ENCODE peak calls at places on chromosomes 12 and 14, in ten cellular contexts. One of them, this sample, is unnamed.
A peak's percentile ranks its signal among the peaks of the same experiment; 100 is the strongest.

GRCh38 chr12:70557583-70558263 is 79.5 kb downstream of the PTPRB start:
- DNase-seq in endothelial cell of umbilical vein: no peak
- DNase-seq in sigmoid colon: no peak
- DNase-seq in breast epithelium: no peak
- DNase-seq in K562: no peak
- DNase-seq in HCT116: no peak
- DNase-seq in transverse colon: no peak
- DNase-seq in stomach: no peak
- DNase-seq in suprapubic skin: no peak
- DNase-seq in prostate gland: no peak
- DNase-seq in this sample: no peak

GRCh38 chr12:40762072-40762471 is 69.8 kb downstream of the CNTN1 start:
- DNase-seq in HCT116: no peak
- DNase-seq in stomach: no peak
- DNase-seq in endothelial cell of umbilical vein: no peak
- DNase-seq in K562: no peak
- DNase-seq in transverse colon: no peak
- DNase-seq in prostate gland: no peak
- DNase-seq in breast epithelium: no peak
- DNase-seq in suprapubic skin: no peak
- DNase-seq in sigmoid colon: no peak
- DNase-seq in this sample: no peak

GRCh38 chr12:22709292-22709691 is 84.3 kb downstream of the ETNK1 start:
- DNase-seq in prostate gland: no peak
- DNase-seq in transverse colon: no peak
- DNase-seq in HCT116: peak; percentile 26
- DNase-seq in suprapubic skin: no peak
- DNase-seq in stomach: no peak
- DNase-seq in endothelial cell of umbilical vein: peak; percentile 12
- DNase-seq in K562: peak; percentile 32
- DNase-seq in breast epithelium: no peak
- DNase-seq in sigmoid colon: no peak
- DNase-seq in this sample: no peak

GRCh38 chr12:47417146-47417545 is 288.7 kb downstream of the RPAP3 start:
- DNase-seq in endothelial cell of umbilical vein: no peak
- DNase-seq in breast epithelium: no peak
- DNase-seq in prostate gland: peak; percentile 27
- DNase-seq in sigmoid colon: no peak
- DNase-seq in stomach: no peak
- DNase-seq in HCT116: no peak
- DNase-seq in suprapubic skin: no peak
- DNase-seq in K562: no peak
- DNase-seq in transverse colon: no peak
- DNase-seq in this sample: no peak

GRCh38 chr12:44875954-44876553 is at the start of gene NELL2:
- DNase-seq in HCT116: no peak
- DNase-seq in transverse colon: peak; percentile 51
- DNase-seq in stomach: no peak
- DNase-seq in K562: peak; percentile 59
- DNase-seq in sigmoid colon: no peak
- DNase-seq in endothelial cell of umbilical vein: peak; percentile 8
- DNase-seq in breast epithelium: no peak
- DNase-seq in suprapubic skin: no peak
- DNase-seq in prostate gland: peak; percentile 40
- DNase-seq in this sample: peak; percentile 75

GRCh38 chr14:100083706-100084105 is 18.5 kb downstream of the EVL start:
- DNase-seq in breast epithelium: no peak
- DNase-seq in suprapubic skin: no peak
- DNase-seq in stomach: no peak
- DNase-seq in prostate gland: no peak
- DNase-seq in K562: no peak
- DNase-seq in sigmoid colon: no peak
- DNase-seq in HCT116: no peak
- DNase-seq in endothelial cell of umbilical vein: no peak
- DNase-seq in transverse colon: no peak
- DNase-seq in this sample: no peak

GRCh38 chr12:14774944-14775651 is 28.2 kb downstream of the WBP11 start:
- DNase-seq in prostate gland: peak; percentile 53
- DNase-seq in breast epithelium: peak; percentile 57
- DNase-seq in endothelial cell of umbilical vein: peak; percentile 73
- DNase-seq in K562: no peak
- DNase-seq in HCT116: no peak
- DNase-seq in suprapubic skin: peak; percentile 81
- DNase-seq in transverse colon: peak; percentile 59
- DNase-seq in sigmoid colon: peak; percentile 83
- DNase-seq in stomach: peak; percentile 56
- DNase-seq in this sample: peak; percentile 89

GRCh38 chr14:90087433-90087832 is 25.6 kb downstream of the KCNK13 start:
- DNase-seq in stomach: no peak
- DNase-seq in endothelial cell of umbilical vein: no peak
- DNase-seq in transverse colon: peak; percentile 29
- DNase-seq in HCT116: no peak
- DNase-seq in prostate gland: no peak
- DNase-seq in breast epithelium: no peak
- DNase-seq in sigmoid colon: peak; percentile 68
- DNase-seq in suprapubic skin: peak; percentile 65
- DNase-seq in K562: no peak
- DNase-seq in this sample: no peak

GRCh38 chr12:4432878-4433820 is 12.5 kb downstream of the FGF6 start:
- DNase-seq in sigmoid colon: no peak
- DNase-seq in transverse colon: no peak
- DNase-seq in K562: no peak
- DNase-seq in endothelial cell of umbilical vein: no peak
- DNase-seq in HCT116: no peak
- DNase-seq in breast epithelium: no peak
- DNase-seq in suprapubic skin: no peak
- DNase-seq in prostate gland: no peak
- DNase-seq in stomach: no peak
- DNase-seq in this sample: no peak

GRCh38 chr14:19743256-19743655 is at the start of gene OR4Q3:
- DNase-seq in stomach: no peak
- DNase-seq in K562: no peak
- DNase-seq in breast epithelium: no peak
- DNase-seq in sigmoid colon: no peak
- DNase-seq in HCT116: no peak
- DNase-seq in suprapubic skin: no peak
- DNase-seq in prostate gland: no peak
- DNase-seq in transverse colon: no peak
- DNase-seq in endothelial cell of umbilical vein: no peak
- DNase-seq in this sample: no peak

GRCh38 chr12:52741378-52742195 is 35.6 kb downstream of the KRT76 start:
- DNase-seq in transverse colon: peak; percentile 47
- DNase-seq in stomach: peak; percentile 47
- DNase-seq in HCT116: peak; percentile 4
- DNase-seq in endothelial cell of umbilical vein: peak; percentile 39
- DNase-seq in prostate gland: peak; percentile 25
- DNase-seq in sigmoid colon: no peak
- DNase-seq in K562: peak; percentile 79
- DNase-seq in breast epithelium: peak; percentile 61
- DNase-seq in suprapubic skin: no peak
- DNase-seq in this sample: no peak

GRCh38 chr14:35365130-35366047 is 39.2 kb downstream of the NFKBIA start:
- DNase-seq in prostate gland: no peak
- DNase-seq in sigmoid colon: peak; percentile 92
- DNase-seq in stomach: peak; percentile 65
- DNase-seq in breast epithelium: no peak
- DNase-seq in HCT116: peak; percentile 54
- DNase-seq in K562: peak; percentile 82
- DNase-seq in transverse colon: peak; percentile 68
- DNase-seq in endothelial cell of umbilical vein: peak; percentile 84
- DNase-seq in suprapubic skin: peak; percentile 92
- DNase-seq in this sample: peak; percentile 82

GRCh38 chr12:69987453-69988102 is 162.6 kb downstream of the MYRFL start:
- DNase-seq in K562: no peak
- DNase-seq in transverse colon: peak; percentile 64
- DNase-seq in endothelial cell of umbilical vein: peak; percentile 93
- DNase-seq in prostate gland: peak; percentile 5
- DNase-seq in sigmoid colon: no peak
- DNase-seq in suprapubic skin: no peak
- DNase-seq in HCT116: peak; percentile 75
- DNase-seq in stomach: no peak
- DNase-seq in breast epithelium: no peak
- DNase-seq in this sample: no peak

GRCh38 chr12:31275491-31275890 is 50.5 kb downstream of the SINHCAF start:
- DNase-seq in transverse colon: no peak
- DNase-seq in stomach: no peak
- DNase-seq in suprapubic skin: no peak
- DNase-seq in breast epithelium: no peak
- DNase-seq in HCT116: no peak
- DNase-seq in prostate gland: no peak
- DNase-seq in endothelial cell of umbilical vein: no peak
- DNase-seq in sigmoid colon: no peak
- DNase-seq in K562: no peak
- DNase-seq in this sample: no peak
- H3K4me3 ChIP-seq in transverse colon: no peak overlapping the region
- H3K4me3 ChIP-seq in stomach: no peak overlapping the region
- H3K4me3 ChIP-seq in suprapubic skin: no peak overlapping the region
- H3K4me3 ChIP-seq in breast epithelium: no peak overlapping the region
- H3K4me3 ChIP-seq in HCT116: no peak overlapping the region
- H3K4me3 ChIP-seq in prostate gland: no peak overlapping the region
- H3K4me3 ChIP-seq in endothelial cell of umbilical vein: no peak overlapping the region
- H3K4me3 ChIP-seq in sigmoid colon: no peak overlapping the region
- H3K4me3 ChIP-seq in K562: no peak overlapping the region
- H3K4me3 ChIP-seq in this sample: no peak overlapping the region

GRCh38 chr12:88839486-88839885 is 259.2 kb upstream of the KITLG start:
- DNase-seq in endothelial cell of umbilical vein: no peak
- DNase-seq in K562: no peak
- DNase-seq in breast epithelium: no peak
- DNase-seq in prostate gland: no peak
- DNase-seq in stomach: no peak
- DNase-seq in transverse colon: no peak
- DNase-seq in HCT116: no peak
- DNase-seq in suprapubic skin: no peak
- DNase-seq in sigmoid colon: no peak
- DNase-seq in this sample: no peak

GRCh38 chr12:88834226-88834625 is 254.0 kb upstream of the KITLG start:
- DNase-seq in stomach: no peak
- DNase-seq in breast epithelium: no peak
- DNase-seq in K562: no peak
- DNase-seq in suprapubic skin: no peak
- DNase-seq in sigmoid colon: no peak
- DNase-seq in endothelial cell of umbilical vein: no peak
- DNase-seq in prostate gland: no peak
- DNase-seq in HCT116: no peak
- DNase-seq in transverse colon: no peak
- DNase-seq in this sample: no peak

GRCh38 chr12:88836156-88836555 is 255.9 kb upstream of the KITLG start:
- DNase-seq in stomach: no peak
- DNase-seq in breast epithelium: no peak
- DNase-seq in prostate gland: no peak
- DNase-seq in suprapubic skin: no peak
- DNase-seq in transverse colon: no peak
- DNase-seq in K562: no peak
- DNase-seq in sigmoid colon: no peak
- DNase-seq in endothelial cell of umbilical vein: no peak
- DNase-seq in HCT116: no peak
- DNase-seq in this sample: no peak

DNA sequence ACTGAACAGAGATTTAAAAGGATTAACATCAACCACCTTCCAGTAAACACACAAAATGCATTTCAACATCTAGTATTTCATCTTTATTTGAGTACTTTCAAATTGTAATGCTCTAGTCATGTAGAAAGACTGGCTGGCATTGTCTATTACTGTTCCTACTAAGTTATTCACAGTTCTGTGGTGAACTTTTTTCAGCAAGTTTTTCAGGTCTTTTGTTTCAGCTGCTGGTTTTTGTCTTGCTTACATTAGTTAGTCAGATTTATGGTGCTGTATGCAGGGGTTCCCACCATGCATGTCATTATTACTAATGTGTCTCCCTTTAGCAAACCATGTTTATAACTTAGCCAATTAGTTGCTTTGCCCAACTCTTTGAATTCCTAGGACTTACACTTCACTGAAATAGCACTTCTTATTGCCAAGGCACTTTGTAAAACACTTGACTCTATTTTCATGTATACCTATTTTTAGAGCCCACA is 253.4 kb upstream of the KITLG start:
- DNase-seq in endothelial cell of umbilical vein: no peak
- DNase-seq in prostate gland: no peak
- DNase-seq in breast epithelium: no peak
- DNase-seq in K562: no peak
- DNase-seq in sigmoid colon: no peak
- DNase-seq in HCT116: no peak
- DNase-seq in suprapubic skin: no peak
- DNase-seq in transverse colon: no peak
- DNase-seq in stomach: no peak
- DNase-seq in this sample: no peak
- TF ChIP-seq POLR2AphosphoS5 in endothelial cell of umbilical vein: no peak
- TF ChIP-seq POLR2AphosphoS5 in prostate gland: no peak
- TF ChIP-seq POLR2AphosphoS5 in breast epithelium: no peak
- TF ChIP-seq POLR2AphosphoS5 in K562: no peak
- TF ChIP-seq POLR2AphosphoS5 in sigmoid colon: peak; percentile 49
- TF ChIP-seq POLR2AphosphoS5 in HCT116: no peak
- TF ChIP-seq POLR2AphosphoS5 in suprapubic skin: no peak
- TF ChIP-seq POLR2AphosphoS5 in transverse colon: no peak
- TF ChIP-seq POLR2AphosphoS5 in stomach: peak; percentile 45
- TF ChIP-seq POLR2AphosphoS5 in this sample: no peak

DNA sequence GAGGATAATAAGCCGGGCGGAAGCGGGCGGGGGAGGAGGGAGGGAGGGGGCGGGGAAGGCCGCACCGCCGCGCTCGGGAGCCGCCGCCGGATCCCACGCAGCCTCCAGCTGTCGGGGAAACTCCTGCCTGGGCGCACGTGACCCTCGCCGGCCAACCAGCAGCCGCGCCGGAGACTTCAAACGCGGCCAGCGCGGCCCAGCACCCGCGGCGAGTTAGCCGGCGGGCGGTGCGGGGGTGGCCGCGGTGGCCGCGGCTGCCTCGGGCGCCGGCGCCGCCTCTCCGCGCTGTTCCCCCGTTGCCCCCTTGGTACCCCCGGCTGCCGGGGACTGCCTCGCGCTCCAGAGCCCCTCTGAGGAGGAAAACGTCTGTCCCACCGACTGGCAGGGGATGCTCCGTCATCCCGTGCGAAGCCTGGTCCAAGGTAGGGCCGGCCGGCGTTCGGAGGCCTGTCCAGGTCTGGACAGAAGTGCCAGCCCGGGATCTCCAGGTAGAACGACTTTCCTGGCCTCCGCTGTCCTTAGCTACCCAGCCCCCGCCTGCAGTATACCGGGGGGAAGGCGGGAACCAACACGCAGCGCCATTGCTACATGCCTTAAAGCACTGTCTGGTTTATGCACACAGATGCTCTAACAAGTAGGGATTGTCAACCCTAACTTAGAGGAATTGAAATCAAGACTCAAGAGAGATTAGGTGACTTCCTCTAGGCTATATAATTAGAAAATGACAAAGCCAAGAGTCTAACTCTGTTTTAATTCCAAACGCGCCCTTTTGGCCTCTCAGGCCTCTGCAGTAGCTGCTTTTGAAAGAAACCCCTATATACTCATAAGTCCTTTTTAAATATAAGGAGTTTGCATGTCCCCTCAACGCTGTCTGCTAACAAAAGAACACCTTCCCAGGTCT is at the start of gene YAF2:
- DNase-seq in K562: peak; percentile 94
- DNase-seq in stomach: peak; percentile 91
- DNase-seq in endothelial cell of umbilical vein: peak; percentile 82
- DNase-seq in prostate gland: peak; percentile 91
- DNase-seq in sigmoid colon: peak; percentile 96
- DNase-seq in suprapubic skin: peak; percentile 93
- DNase-seq in breast epithelium: peak; percentile 86
- DNase-seq in transverse colon: peak; percentile 93
- DNase-seq in HCT116: peak; percentile 70
- DNase-seq in this sample: peak; percentile 98
- TF ChIP-seq POLR2A in K562: peak; percentile 62
- TF ChIP-seq POLR2A in stomach: no peak
- TF ChIP-seq POLR2A in endothelial cell of umbilical vein: no peak
- TF ChIP-seq POLR2A in prostate gland: no peak
- TF ChIP-seq POLR2A in sigmoid colon: no peak
- TF ChIP-seq POLR2A in suprapubic skin: no peak
- TF ChIP-seq POLR2A in breast epithelium: no peak
- TF ChIP-seq POLR2A in transverse colon: no peak
- TF ChIP-seq POLR2A in HCT116: no peak
- TF ChIP-seq POLR2A in this sample: no peak

GRCh38 chr12:49133590-49133989 is 2.4 kb upstream of the TUBA1B start:
- DNase-seq in prostate gland: no peak
- DNase-seq in stomach: no peak
- DNase-seq in HCT116: no peak
- DNase-seq in suprapubic skin: no peak
- DNase-seq in transverse colon: no peak
- DNase-seq in K562: no peak
- DNase-seq in endothelial cell of umbilical vein: no peak
- DNase-seq in sigmoid colon: no peak
- DNase-seq in breast epithelium: no peak
- DNase-seq in this sample: no peak
- H3K4me3 ChIP-seq in prostate gland: no peak overlapping the region
- H3K4me3 ChIP-seq in stomach: no peak overlapping the region
- H3K4me3 ChIP-seq in HCT116: no peak overlapping the region
- H3K4me3 ChIP-seq in suprapubic skin: no peak overlapping the region
- H3K4me3 ChIP-seq in transverse colon: no peak overlapping the region
- H3K4me3 ChIP-seq in K562: no peak overlapping the region
- H3K4me3 ChIP-seq in endothelial cell of umbilical vein: no peak overlapping the region
- H3K4me3 ChIP-seq in sigmoid colon: no peak overlapping the region
- H3K4me3 ChIP-seq in breast epithelium: no peak overlapping the region
- H3K4me3 ChIP-seq in this sample: no peak overlapping the region